ENCODE peak calls at places on chromosomes 12 and 14, in four cellular contexts. O is left kidney, I is glomerular endothelial cell, E is iPS DF 6.9. K is an unnamed sample.
A peak's percentile ranks its signal among the peaks of the same experiment; 100 is the strongest.

GRCh38 chr12:116384629-116385485 is 107.4 kb upstream of the MED13L start:
- DNase-seq in I (no peak), E (no peak), O (peak; percentile 54), K (peak; percentile 22)

GRCh38 chr14:52299692-52300278 is 14.3 kb upstream of the PTGER2 start:
- DNase-seq in O (peak; percentile 66), I (peak; percentile 37), E (peak; percentile 9), K (no peak)

GRCh38 chr12:78245111-78245510 is 414.4 kb downstream of the NAV3 start:
- DNase-seq in I (no peak), E (no peak), O (peak; percentile 9), K (no peak)

GRCh38 chr12:60863421-60863820 is 1267.6 kb downstream of the SLC16A7 start:
- DNase-seq in E (no peak), O (no peak), I (no peak), K (no peak)

GRCh38 chr12:65565601-65566560 is 258.4 kb upstream of the HMGA2 start:
- DNase-seq in E (no peak), O (peak; percentile 16), I (no peak), K (no peak)

GRCh38 chr12:83016226-83016835 is 329.6 kb downstream of the TMTC2 start:
- DNase-seq in E (no peak), O (no peak), I (no peak), K (peak; percentile 55)

GRCh38 chr14:104765517-104765916 is 12.6 kb downstream of the SIVA1 start:
- DNase-seq in I (no peak), O (no peak), E (no peak), K (no peak)

GRCh38 chr14:99148131-99148530 is 123.9 kb downstream of the BCL11B start:
- DNase-seq in E (no peak), O (no peak), I (no peak), K (no peak)

GRCh38 chr12:28415755-28416154 is 225.5 kb downstream of the CCDC91 start:
- DNase-seq in E (no peak), O (no peak), I (no peak), K (no peak)

GRCh38 chr14:36660736-36661505 is 739 bp upstream of the PAX9 start:
- DNase-seq in I (no peak), E (no peak), O (no peak), K (no peak)

GRCh38 chr12:15563683-15564082 is 225.5 kb downstream of the EPS8 start:
- DNase-seq in O (no peak), I (peak; percentile 18), E (no peak), K (peak; percentile 58)

GRCh38 chr12:107564946-107565345 is 120.7 kb upstream of the PWP1 start:
- DNase-seq in E (no peak), O (peak; percentile 59), I (no peak), K (no peak)

GRCh38 chr12:102769323-102769916 is 147.6 kb downstream of the PAH start:
- DNase-seq in O (peak; percentile 84), E (peak; percentile 52), I (no peak), K (no peak)

GRCh38 chr14:42930058-42930457 is 1323.4 kb downstream of the LRFN5 start:
- DNase-seq in O (peak; percentile 95), E (no peak), I (no peak), K (no peak)

GRCh38 chr12:116759783-116760581 is 21.9 kb downstream of the RNFT2 start:
- DNase-seq in O (peak; percentile 29), I (no peak), E (peak; percentile 31), K (no peak)

GRCh38 chr12:132411457-132411856 is 78.5 kb upstream of the FBRSL1 start:
- DNase-seq in O (no peak), E (no peak), I (no peak), K (no peak)

GRCh38 chr12:105292705-105293104 is 37.8 kb upstream of the C12orf75 start:
- DNase-seq in I (peak; percentile 37), E (no peak), O (no peak), K (no peak)

GRCh38 chr14:23047042-23047634 is 5.1 kb downstream of the PSMB11 start:
- DNase-seq in O (peak; percentile 69), E (no peak), I (no peak), K (peak; percentile 41)

GRCh38 chr14:71555654-71556559 is 376.3 kb upstream of the RGS6 start:
- DNase-seq in O (no peak), E (no peak), I (no peak), K (no peak)

GRCh38 chr14:73424453-73424852 is 33.9 kb downstream of the NUMB start:
- DNase-seq in I (peak; percentile 36), E (no peak), O (no peak), K (peak; percentile 72)

GRCh38 chr12:22719745-22720144 is 94.8 kb downstream of the ETNK1 start:
- DNase-seq in E (no peak), I (no peak), O (no peak), K (no peak)

GRCh38 chr12:14611640-14612203 is 44.0 kb upstream of the PLBD1 start:
- DNase-seq in I (no peak), E (no peak), O (no peak), K (no peak)

GRCh38 chr12:24596768-24597388 is 352.0 kb downstream of the BCAT1 start:
- DNase-seq in O (peak; percentile 58), E (no peak), I (peak; percentile 42), K (no peak)

GRCh38 chr12:16604853-16605252 is 1.1 kb downstream of the LMO3 start:
- DNase-seq in E (no peak), I (no peak), O (peak; percentile 17), K (no peak)

GRCh38 chr12:56007892-56008471 is 10.9 kb downstream of the SUOX start:
- DNase-seq in O (no peak), I (no peak), E (no peak), K (no peak)

GRCh38 chr12:130029151-130029550 is 125.3 kb upstream of the TMEM132D start:
- DNase-seq in E (no peak), O (no peak), I (no peak), K (no peak)

GRCh38 chr12:50314629-50315312 is 31.5 kb upstream of the LIMA1 start:
- DNase-seq in O (peak; percentile 83), I (peak; percentile 60), E (peak; percentile 35), K (no peak)

GRCh38 chr12:132872975-132873421 is 14.4 kb downstream of the CHFR start:
- DNase-seq in O (no peak), E (no peak), I (no peak), K (no peak)

GRCh38 chr14:55502746-55503284 is 62.4 kb upstream of the TBPL2 start:
- DNase-seq in I (no peak), O (no peak), E (no peak), K (no peak)

GRCh38 chr12:65313704-65314317 is 35.3 kb downstream of the MSRB3 start:
- DNase-seq in O (peak; percentile 44), I (peak; percentile 23), E (no peak), K (no peak)

GRCh38 chr12:96364092-96364700 is 36.0 kb downstream of the CDK17 start:
- DNase-seq in I (no peak), E (no peak), O (no peak), K (no peak)

GRCh38 chr12:117882603-117883184 is 86.1 kb downstream of the KSR2 start:
- DNase-seq in I (no peak), E (no peak), O (no peak), K (no peak)

GRCh38 chr12:109756457-109756856 is 42.8 kb downstream of the FAM222A start:
- DNase-seq in I (no peak), E (no peak), O (no peak), K (no peak)